ENCODE peak calls at places on chromosome 5, in nine cellular contexts. One of them, this sample, is unnamed.

GRCh38 chr5:89769975-89770374 is 639.6 kb downstream of the CETN3 start:
- DNase-seq in D341Med: no peak
- DNase-seq in left cardiac atrium: no peak
- DNase-seq in NCI-H82: no peak
- DNase-seq in psoas muscle: no peak
- DNase-seq in NCI-H2171: no peak
- DNase-seq in amniotic stem cell: no peak
- DNase-seq in fibroblast of gingiva: no peak
- DNase-seq in activated T-helper 9 cell treated with anti-CD3 and anti-CD28 coated beads, Interleukin-2, amount 50 U/mL, for 16 hours: no peak
- DNase-seq in this sample: no peak

GRCh38 chr5:374631-375335 is 53.3 kb downstream of the AHRR start:
- DNase-seq in psoas muscle: no peak
- DNase-seq in amniotic stem cell: no peak
- DNase-seq in left cardiac atrium: no peak
- DNase-seq in fibroblast of gingiva: no peak
- DNase-seq in NCI-H2171: no peak
- DNase-seq in activated T-helper 9 cell treated with anti-CD3 and anti-CD28 coated beads, Interleukin-2, amount 50 U/mL, for 16 hours: no peak
- DNase-seq in NCI-H82: no peak
- DNase-seq in D341Med: peak; percentile 12
- DNase-seq in this sample: no peak

GRCh38 chr5:177302354-177303110 is 987 bp downstream of the RAB24 start:
- DNase-seq in left cardiac atrium: no peak
- DNase-seq in amniotic stem cell: no peak
- DNase-seq in NCI-H2171: no peak
- DNase-seq in fibroblast of gingiva: peak; percentile 16
- DNase-seq in psoas muscle: no peak
- DNase-seq in D341Med: no peak
- DNase-seq in activated T-helper 9 cell treated with anti-CD3 and anti-CD28 coated beads, Interleukin-2, amount 50 U/mL, for 16 hours: no peak
- DNase-seq in NCI-H82: peak; percentile 37
- DNase-seq in this sample: no peak

GRCh38 chr5:145463634-145464033 is 371.5 kb downstream of the PRELID2 start:
- DNase-seq in fibroblast of gingiva: peak; percentile 64
- DNase-seq in left cardiac atrium: no peak
- DNase-seq in NCI-H2171: no peak
- DNase-seq in D341Med: no peak
- DNase-seq in NCI-H82: no peak
- DNase-seq in amniotic stem cell: no peak
- DNase-seq in psoas muscle: no peak
- DNase-seq in activated T-helper 9 cell treated with anti-CD3 and anti-CD28 coated beads, Interleukin-2, amount 50 U/mL, for 16 hours: no peak
- DNase-seq in this sample: no peak

GRCh38 chr5:148268556-148268955 is at the start of gene SPINK13:
- DNase-seq in left cardiac atrium: peak; percentile 30
- DNase-seq in NCI-H2171: no peak
- DNase-seq in fibroblast of gingiva: peak; percentile 60
- DNase-seq in psoas muscle: no peak
- DNase-seq in amniotic stem cell: no peak
- DNase-seq in NCI-H82: no peak
- DNase-seq in D341Med: no peak
- DNase-seq in activated T-helper 9 cell treated with anti-CD3 and anti-CD28 coated beads, Interleukin-2, amount 50 U/mL, for 16 hours: no peak
- DNase-seq in this sample: no peak

GRCh38 chr5:81303563-81303962 is 2.2 kb downstream of the ZCCHC9 start:
- DNase-seq in activated T-helper 9 cell treated with anti-CD3 and anti-CD28 coated beads, Interleukin-2, amount 50 U/mL, for 16 hours: no peak
- DNase-seq in NCI-H82: no peak
- DNase-seq in fibroblast of gingiva: peak; percentile 74
- DNase-seq in amniotic stem cell: peak; percentile 22
- DNase-seq in NCI-H2171: no peak
- DNase-seq in psoas muscle: no peak
- DNase-seq in D341Med: no peak
- DNase-seq in left cardiac atrium: no peak
- DNase-seq in this sample: no peak

GRCh38 chr5:158819840-158820620 is 279.7 kb downstream of the EBF1 start:
- DNase-seq in D341Med: no peak
- DNase-seq in amniotic stem cell: peak; percentile 13
- DNase-seq in left cardiac atrium: no peak
- DNase-seq in psoas muscle: no peak
- DNase-seq in activated T-helper 9 cell treated with anti-CD3 and anti-CD28 coated beads, Interleukin-2, amount 50 U/mL, for 16 hours: no peak
- DNase-seq in NCI-H82: no peak
- DNase-seq in NCI-H2171: no peak
- DNase-seq in fibroblast of gingiva: no peak
- DNase-seq in this sample: no peak

GRCh38 chr5:10367586-10367985 is 14.1 kb downstream of the MARCHF6 start:
- DNase-seq in D341Med: no peak
- DNase-seq in NCI-H2171: no peak
- DNase-seq in activated T-helper 9 cell treated with anti-CD3 and anti-CD28 coated beads, Interleukin-2, amount 50 U/mL, for 16 hours: no peak
- DNase-seq in left cardiac atrium: no peak
- DNase-seq in fibroblast of gingiva: no peak
- DNase-seq in psoas muscle: no peak
- DNase-seq in NCI-H82: no peak
- DNase-seq in amniotic stem cell: no peak
- DNase-seq in this sample: no peak

GRCh38 chr5:124342027-124342471 is 404.4 kb downstream of the ZNF608 start:
- DNase-seq in left cardiac atrium: peak; percentile 55
- DNase-seq in amniotic stem cell: no peak
- DNase-seq in activated T-helper 9 cell treated with anti-CD3 and anti-CD28 coated beads, Interleukin-2, amount 50 U/mL, for 16 hours: no peak
- DNase-seq in psoas muscle: no peak
- DNase-seq in D341Med: peak; percentile 27
- DNase-seq in NCI-H2171: no peak
- DNase-seq in fibroblast of gingiva: peak; percentile 90
- DNase-seq in NCI-H82: no peak
- DNase-seq in this sample: no peak

GRCh38 chr5:35771321-35771720 is 85.4 kb upstream of the IL7R start:
- DNase-seq in NCI-H2171: no peak
- DNase-seq in psoas muscle: no peak
- DNase-seq in amniotic stem cell: peak; percentile 39
- DNase-seq in fibroblast of gingiva: peak; percentile 93
- DNase-seq in activated T-helper 9 cell treated with anti-CD3 and anti-CD28 coated beads, Interleukin-2, amount 50 U/mL, for 16 hours: no peak
- DNase-seq in NCI-H82: no peak
- DNase-seq in D341Med: no peak
- DNase-seq in left cardiac atrium: no peak
- DNase-seq in this sample: no peak

GRCh38 chr5:121870489-121870888 is 18.8 kb downstream of the FTMT start:
- DNase-seq in NCI-H2171: no peak
- DNase-seq in amniotic stem cell: no peak
- DNase-seq in left cardiac atrium: no peak
- DNase-seq in fibroblast of gingiva: peak; percentile 35
- DNase-seq in NCI-H82: peak; percentile 0
- DNase-seq in psoas muscle: no peak
- DNase-seq in D341Med: no peak
- DNase-seq in activated T-helper 9 cell treated with anti-CD3 and anti-CD28 coated beads, Interleukin-2, amount 50 U/mL, for 16 hours: no peak
- DNase-seq in this sample: peak; percentile 6

GRCh38 chr5:169064093-169064492 is 236.8 kb downstream of the SLIT3 start:
- DNase-seq in NCI-H82: peak; percentile 51
- DNase-seq in NCI-H2171: no peak
- DNase-seq in psoas muscle: no peak
- DNase-seq in amniotic stem cell: no peak
- DNase-seq in D341Med: no peak
- DNase-seq in left cardiac atrium: peak; percentile 50
- DNase-seq in activated T-helper 9 cell treated with anti-CD3 and anti-CD28 coated beads, Interleukin-2, amount 50 U/mL, for 16 hours: no peak
- DNase-seq in fibroblast of gingiva: no peak
- DNase-seq in this sample: no peak

GRCh38 chr5:151811593-151812321 is 40.0 kb downstream of the G3BP1 start:
- DNase-seq in left cardiac atrium: no peak
- DNase-seq in NCI-H82: no peak
- DNase-seq in psoas muscle: no peak
- DNase-seq in D341Med: no peak
- DNase-seq in activated T-helper 9 cell treated with anti-CD3 and anti-CD28 coated beads, Interleukin-2, amount 50 U/mL, for 16 hours: no peak
- DNase-seq in amniotic stem cell: no peak
- DNase-seq in NCI-H2171: no peak
- DNase-seq in fibroblast of gingiva: peak; percentile 69
- DNase-seq in this sample: no peak

GRCh38 chr5:82792001-82792615 is 285.1 kb downstream of the TMEM167A start:
- DNase-seq in fibroblast of gingiva: peak; percentile 60
- DNase-seq in D341Med: no peak
- DNase-seq in NCI-H2171: no peak
- DNase-seq in left cardiac atrium: no peak
- DNase-seq in psoas muscle: no peak
- DNase-seq in activated T-helper 9 cell treated with anti-CD3 and anti-CD28 coated beads, Interleukin-2, amount 50 U/mL, for 16 hours: no peak
- DNase-seq in amniotic stem cell: no peak
- DNase-seq in NCI-H82: no peak
- DNase-seq in this sample: no peak

This sample was measured in NCI-H524.